ENCODE peak calls at places on chromosomes 16 and 17, in eight cellular contexts. T is GM23338, F is ovary, N is dorsolateral prefrontal cortex, P is adrenal gland, G is AG04449, U is fibroblast of mammary gland, O is brain microvascular endothelial cell. W is an unnamed sample.

GRCh38 chr17:2022647-2023046 is 2.5 kb downstream of the RTN4RL1 start:
- DNase-seq in T (no peak), F (no peak), N (peak; percentile 65), P (no peak), G (no peak), U (no peak), O (no peak), W (no peak)

GRCh38 chr16:30142672-30143346 is 19.8 kb upstream of the MAPK3 start:
- DNase-seq in T (peak; percentile 50), F (no peak), N (no peak), P (no peak), G (no peak), U (no peak), O (no peak), W (no peak)

GRCh38 chr17:32516450-32516849 is 29.7 kb downstream of the CDK5R1 start:
- DNase-seq in T (no peak), F (no peak), N (no peak), P (no peak), G (no peak), U (no peak), O (no peak), W (no peak)

GRCh38 chr17:77836557-77837041 is 121.9 kb upstream of the TNRC6C start:
- DNase-seq in T (no peak), F (no peak), N (no peak), P (no peak), G (no peak), U (peak; percentile 83), O (no peak), W (no peak)

GRCh38 chr16:66705790-66706505 is 9.4 kb upstream of the CMTM4 start:
- DNase-seq in T (no peak), F (no peak), N (no peak), P (peak; percentile 38), G (no peak), U (peak; percentile 26), O (peak; percentile 30), W (no peak)

GRCh38 chr17:81412490-81413093 is 17.3 kb downstream of the BAHCC1 start:
- DNase-seq in T (no peak), F (no peak), N (no peak), P (no peak), G (no peak), U (peak; percentile 57), O (no peak), W (no peak)

GRCh38 chr17:7589891-7590611 is at the start of gene SOX15:
- DNase-seq in T (peak; percentile 82), F (no peak), N (no peak), P (no peak), G (no peak), U (no peak), O (no peak), W (no peak)

GRCh38 chr16:5176505-5176904 is 78.9 kb upstream of the EEF2KMT start:
- DNase-seq in T (peak; percentile 53), F (no peak), N (no peak), P (no peak), G (no peak), U (no peak), O (no peak), W (no peak)

GRCh38 chr16:73050115-73051099 is 2.5 kb upstream of the ZFHX3 start:
- DNase-seq in T (no peak), F (no peak), N (no peak), P (no peak), G (no peak), U (no peak), O (no peak), W (no peak)

GRCh38 chr17:44105483-44105882 is 18.0 kb downstream of the HDAC5 start:
- DNase-seq in T (no peak), F (no peak), N (no peak), P (no peak), G (no peak), U (no peak), O (no peak), W (no peak)

GRCh38 chr17:55825213-55825612 is 74.4 kb downstream of the PCTP start:
- DNase-seq in T (peak; percentile 56), F (no peak), N (no peak), P (no peak), G (no peak), U (no peak), O (no peak), W (no peak)

GRCh38 chr17:28467456-28468025 is 5.9 kb upstream of the SLC13A2 start:
- DNase-seq in T (no peak), F (no peak), N (no peak), P (no peak), G (peak; percentile 40), U (peak; percentile 74), O (peak; percentile 61), W (peak; percentile 12)

GRCh38 chr16:67881557-67882220 is 3.0 kb upstream of the NRN1L start:
- DNase-seq in T (no peak), F (no peak), N (peak; percentile 76), P (peak; percentile 75), G (no peak), U (no peak), O (no peak), W (no peak)

GRCh38 chr17:80129006-80129565 is 17.8 kb downstream of the EIF4A3 start:
- DNase-seq in T (no peak), F (no peak), N (no peak), P (no peak), G (no peak), U (peak; percentile 37), O (no peak), W (no peak)

GRCh38 chr17:80126449-80126715 is 20.5 kb downstream of the EIF4A3 start:
- DNase-seq in T (no peak), F (no peak), N (no peak), P (no peak), G (no peak), U (no peak), O (no peak), W (no peak)

GRCh38 chr17:80133626-80133970 is 13.3 kb downstream of the EIF4A3 start:
- DNase-seq in T (no peak), F (no peak), N (no peak), P (no peak), G (no peak), U (no peak), O (no peak), W (no peak)

GRCh38 chr17:80132906-80133625 is 13.9 kb downstream of the EIF4A3 start:
- DNase-seq in T (no peak), F (no peak), N (no peak), P (no peak), G (no peak), U (no peak), O (no peak), W (no peak)

GRCh38 chr17:80130992-80131391 is 15.9 kb downstream of the EIF4A3 start:
- DNase-seq in T (no peak), F (no peak), N (no peak), P (no peak), G (no peak), U (no peak), O (no peak), W (no peak)
- TF ChIP-seq CTCF in T (no peak), F (no peak), N (no peak), P (no peak), G (no peak), U (no peak), O (no peak), W (no peak)

GRCh38 chr17:48597775-48598631 is 4.4 kb upstream of the HOXB5 start:
- DNase-seq in T (peak; percentile 65), F (no peak), N (no peak), P (peak; percentile 63), G (no peak), U (peak; percentile 85), O (no peak), W (no peak)
- H3K4me3 ChIP-seq in T (peak overlapping the region; percentile 38), F (peak overlapping the region; percentile 38), N (peak overlapping the region; percentile 33), P (peak overlapping the region; percentile 72), G (peak overlapping the region; percentile 76), U (peak overlapping the region; percentile 65), O (peak overlapping the region; percentile 51), W (peak overlapping the region; percentile 44)

GRCh38 chr17:64133546-64134215 is 3.7 kb upstream of the ERN1 start:
- DNase-seq in T (peak; percentile 83), F (no peak), N (no peak), P (no peak), G (no peak), U (peak; percentile 76), O (peak; percentile 45), W (peak; percentile 60)
- TF ChIP-seq CTCF in T (peak; percentile 84), F (peak; percentile 74), N (peak; percentile 82), P (peak; percentile 73), G (peak; percentile 36), U (peak; percentile 69), O (peak; percentile 59), W (peak; percentile 47)

GRCh38 chr16:75262104-75262799 is 10.8 kb upstream of the BCAR1 start:
- DNase-seq in T (no peak), F (peak; percentile 71), N (no peak), P (peak; percentile 55), G (no peak), U (peak; percentile 62), O (no peak), W (no peak)

GRCh38 chr16:75262800-75263127 is 11.3 kb upstream of the BCAR1 start:
- DNase-seq in T (no peak), F (no peak), N (no peak), P (no peak), G (no peak), U (no peak), O (no peak), W (no peak)

GRCh38 chr16:75260856-75261589 is 9.6 kb upstream of the BCAR1 start:
- DNase-seq in T (no peak), F (no peak), N (no peak), P (no peak), G (no peak), U (no peak), O (no peak), W (no peak)

GRCh38 chr16:75263291-75263962 is 12.0 kb upstream of the BCAR1 start:
- DNase-seq in T (no peak), F (no peak), N (no peak), P (peak; percentile 58), G (no peak), U (no peak), O (no peak), W (no peak)

DNA sequence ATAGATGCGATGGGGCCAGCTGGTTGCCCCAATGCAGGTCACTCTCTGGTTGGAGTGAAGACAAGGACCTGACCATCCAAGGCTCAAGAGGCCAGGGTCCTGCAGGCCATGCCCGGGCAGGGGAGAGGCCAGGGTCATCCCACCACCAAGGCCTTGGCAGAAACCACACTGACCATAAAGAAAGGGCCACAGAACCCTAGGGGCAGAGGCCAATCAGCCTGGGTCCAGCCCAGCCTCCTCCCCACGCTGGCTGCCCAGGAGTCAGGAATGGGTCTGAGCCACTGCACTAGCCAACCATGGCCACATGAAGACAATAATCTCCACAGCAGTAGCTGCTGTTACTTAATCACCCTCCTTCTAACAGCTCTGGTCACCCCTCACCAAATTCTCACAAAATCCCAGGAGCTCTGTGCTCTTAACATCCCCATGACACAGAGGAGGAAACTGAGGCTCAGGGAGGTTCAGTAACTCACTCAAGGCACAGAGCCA is 10.2 kb upstream of the BCAR1 start:
- DNase-seq in T (no peak), F (no peak), N (no peak), P (no peak), G (no peak), U (no peak), O (no peak), W (no peak)
- H3K4me3 ChIP-seq in T (no peak overlapping the region), F (no peak overlapping the region), N (no peak overlapping the region), P (no peak overlapping the region), G (no peak overlapping the region), U (no peak overlapping the region), O (no peak overlapping the region), W (no peak overlapping the region)

GRCh38 chr17:20127660-20128413 is 118.7 kb downstream of the SPECC1 start:
- DNase-seq in T (no peak), F (no peak), N (no peak), P (no peak), G (peak; percentile 24), U (peak; percentile 31), O (no peak), W (no peak)
- TF ChIP-seq CTCF in T (no peak), F (no peak), N (no peak), P (no peak), G (no peak), U (no peak), O (no peak), W (no peak)